ENCODE peak calls at places on chromosome 12, in five cellular contexts. G is PC-3, L is left ventricle myocardium inferior, W is lung, X is AG04450. D is an unnamed sample.

GRCh38 chr12:13472690-13473089 is 276.2 kb downstream of the EMP1 start:
- DNase-seq in G (peak; percentile 41), L (no peak), W (no peak), X (no peak), D (no peak)

GRCh38 chr12:125606312-125606711 is 541.1 kb downstream of the AACS start:
- DNase-seq in X (no peak), L (no peak), G (no peak), W (no peak), D (no peak)

GRCh38 chr12:43501705-43502104 is 50.3 kb downstream of the ADAMTS20 start:
- DNase-seq in W (no peak), L (no peak), G (peak; percentile 47), X (peak; percentile 1), D (peak; percentile 57)

GRCh38 chr12:12357697-12358476 is 1.0 kb downstream of the BORCS5 start:
- DNase-seq in L (no peak), X (no peak), G (peak; percentile 21), W (no peak), D (no peak)

GRCh38 chr12:64737539-64737938 is 21.7 kb downstream of the GNS start:
- DNase-seq in X (no peak), L (no peak), G (no peak), W (no peak), D (no peak)

GRCh38 chr12:92134638-92135274 is 10.9 kb downstream of the BTG1 start:
- DNase-seq in W (no peak), L (no peak), G (peak; percentile 82), X (no peak), D (no peak)

GRCh38 chr12:92971869-92972524 is 42.9 kb upstream of the EEA1 start:
- DNase-seq in W (no peak), G (peak; percentile 45), L (no peak), X (peak; percentile 37), D (no peak)

GRCh38 chr12:132147423-132148367 is 3.4 kb downstream of the NOC4L start:
- DNase-seq in L (peak; percentile 15), G (no peak), W (no peak), X (no peak), D (no peak)

GRCh38 chr12:131831021-131831571 is 2.9 kb downstream of the MMP17 start:
- DNase-seq in W (no peak), G (peak; percentile 51), L (no peak), X (no peak), D (no peak)

GRCh38 chr12:47214771-47215170 is 135.0 kb upstream of the AMIGO2 start:
- DNase-seq in W (no peak), G (no peak), X (no peak), L (no peak), D (no peak)

GRCh38 chr12:57803317-57803893 is 15.1 kb downstream of the AVIL start:
- DNase-seq in G (peak; percentile 60), L (peak; percentile 50), X (no peak), W (peak; percentile 36), D (peak; percentile 85)

GRCh38 chr12:95837240-95838038 is 21.3 kb upstream of the SNRPF start:
- DNase-seq in L (no peak), G (no peak), W (no peak), X (no peak), D (peak; percentile 11)

GRCh38 chr12:96981053-96981452 is 74.0 kb downstream of the NEDD1 start:
- DNase-seq in G (peak; percentile 53), L (no peak), W (no peak), X (peak; percentile 59), D (no peak)

DNA sequence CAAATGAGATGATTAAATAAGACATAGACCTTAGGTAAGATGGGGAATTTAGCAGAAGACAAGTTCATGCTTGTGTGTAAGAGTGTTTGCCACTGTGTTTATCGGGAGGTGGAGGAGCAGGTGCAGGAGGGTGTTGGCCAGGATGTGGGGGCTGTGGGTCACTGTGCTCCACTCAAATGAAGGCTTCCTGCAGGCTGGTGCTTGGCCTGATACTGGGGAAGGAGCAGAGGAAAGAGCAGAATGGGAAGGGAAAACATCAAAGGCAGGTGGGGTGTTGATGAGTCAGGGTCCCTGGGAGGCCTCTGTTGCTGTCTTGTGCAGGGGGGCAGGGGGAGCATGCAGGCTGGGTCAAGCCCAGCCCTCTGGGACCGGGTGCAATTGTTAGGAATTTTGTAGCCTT is 126.5 kb downstream of the TSPAN9 start:
- DNase-seq in L (no peak), X (no peak), G (no peak), W (no peak), D (no peak)
- H3K27ac ChIP-seq in L (peak overlapping the region; percentile 87), X (no peak overlapping the region), G (no peak overlapping the region), W (peak overlapping the region; percentile 17), D (no peak overlapping the region)

GRCh38 chr12:20420557-20420956 is 52.2 kb downstream of the PDE3A start:
- DNase-seq in X (no peak), G (no peak), L (no peak), W (no peak), D (no peak)
- H3K27ac ChIP-seq in X (no peak overlapping the region), G (no peak overlapping the region), L (peak overlapping the region; percentile 77), W (peak overlapping the region; percentile 86), D (no peak overlapping the region)

DNA sequence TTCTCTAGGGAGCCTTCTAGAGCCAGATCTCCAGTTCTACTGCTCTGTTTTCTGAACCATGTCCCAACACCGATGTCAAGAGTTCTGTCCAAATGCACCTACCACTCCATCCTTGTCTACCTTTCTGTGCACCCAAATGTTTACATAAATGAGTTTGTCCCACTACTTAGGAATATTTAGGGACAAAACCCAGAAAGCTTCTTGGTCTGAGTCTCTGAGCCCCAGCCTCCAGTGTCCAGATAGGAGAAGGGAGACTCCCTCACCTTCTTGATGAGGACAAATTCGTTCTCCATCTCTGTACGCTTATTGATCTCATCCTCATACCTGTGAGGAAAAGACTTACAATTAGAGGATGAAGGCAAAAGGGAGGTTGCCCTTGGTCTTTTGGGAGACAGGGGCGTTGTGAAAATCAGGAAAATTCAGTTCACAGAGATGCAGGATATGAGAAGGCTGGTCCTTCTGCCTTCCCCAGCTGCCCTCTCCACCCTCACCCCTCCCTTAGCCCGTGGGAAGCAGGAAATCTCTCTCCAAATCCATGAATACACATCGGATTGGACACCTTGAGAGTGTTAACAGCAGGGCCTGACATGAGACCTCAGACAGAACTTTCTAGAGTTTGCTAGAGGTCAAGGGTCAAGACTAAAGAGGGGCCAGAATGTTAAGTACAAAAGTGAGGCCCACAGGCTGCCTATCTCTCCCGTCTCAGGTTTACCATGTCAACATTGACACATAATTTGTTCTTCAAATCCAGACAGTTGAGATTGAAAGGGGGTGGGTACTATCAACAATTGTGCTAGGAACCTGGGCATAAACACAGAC is 3.8 kb downstream of the KRT8 start:
- DNase-seq in L (no peak), X (no peak), G (no peak), W (no peak), D (no peak)
- H3K27ac ChIP-seq in L (no peak overlapping the region), X (no peak overlapping the region), G (no peak overlapping the region), W (no peak overlapping the region), D (no peak overlapping the region)

DNA sequence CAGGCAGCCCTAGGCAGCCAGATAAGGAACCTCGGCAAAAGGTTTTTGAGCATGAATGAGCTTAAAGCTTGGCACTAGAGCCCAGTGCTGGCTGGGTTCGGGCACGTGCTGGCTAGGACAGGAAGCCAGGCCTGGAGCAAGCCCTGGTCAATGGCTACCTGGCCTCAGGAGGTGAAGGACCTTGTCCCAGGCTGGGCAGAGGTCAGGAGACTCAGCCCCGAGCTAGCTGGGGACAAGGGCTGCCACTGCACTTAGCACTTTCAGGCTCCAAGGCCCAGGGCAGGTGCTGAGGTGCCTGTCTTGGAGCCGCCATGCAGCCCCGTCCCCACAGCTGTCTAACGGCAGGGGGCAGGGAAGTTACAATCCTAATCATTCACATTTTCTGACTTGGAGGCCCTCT is 4.3 kb upstream of the AQP6 start:
- DNase-seq in G (no peak), W (no peak), X (no peak), L (no peak), D (no peak)
- H3K27ac ChIP-seq in G (no peak overlapping the region), W (no peak overlapping the region), X (no peak overlapping the region), L (no peak overlapping the region), D (no peak overlapping the region)

GRCh38 chr12:90298289-90298948 is 589.8 kb upstream of the ATP2B1 start:
- DNase-seq in G (no peak), L (no peak), X (no peak), W (no peak), D (no peak)
- H3K27ac ChIP-seq in G (no peak overlapping the region), L (peak overlapping the region; percentile 53), X (no peak overlapping the region), W (no peak overlapping the region), D (no peak overlapping the region)

D was measured in GM23338.